ENCODE peak calls at places on chromosomes 16 and 17, in five cellular contexts. H is fibroblast of lung, U is PC-9, B is GM12878, Y is IMR-90. Q is an unnamed sample.

GRCh38 chr17:59825533-59826316 is 67.0 kb downstream of the TUBD1 start:
- DNase-seq in H (peak), U (no peak), Y (peak), B (no peak), Q (no peak)

GRCh38 chr16:2303923-2304322 is 36.0 kb upstream of the RNPS1 start:
- DNase-seq in Y (no peak), H (no peak), U (no peak), B (no peak), Q (no peak)

GRCh38 chr16:47574091-47575054 is 113.2 kb downstream of the PHKB start:
- DNase-seq in Y (peak), H (peak), B (peak), U (peak), Q (no peak)

GRCh38 chr17:64460955-64461354 is 12.0 kb downstream of the MILR1 start:
- DNase-seq in B (no peak), U (no peak), Y (no peak), H (peak), Q (no peak)

GRCh38 chr16:17526956-17527355 is 56.2 kb upstream of the XYLT1 start:
- DNase-seq in Y (no peak), U (no peak), B (no peak), H (no peak), Q (no peak)

GRCh38 chr16:30894540-30895368 is 877 bp upstream of the BCL7C start:
- DNase-seq in U (no peak), B (no peak), Y (no peak), H (peak), Q (no peak)

GRCh38 chr16:83409347-83409746 is 398.4 kb upstream of the HSBP1 start:
- DNase-seq in B (no peak), U (no peak), Y (no peak), H (no peak), Q (no peak)

GRCh38 chr17:74871329-74872076 is 1.3 kb downstream of the FDXR start:
- DNase-seq in B (no peak), U (no peak), Y (no peak), H (no peak), Q (no peak)

GRCh38 chr17:59371426-59372099 is 40.1 kb downstream of the YPEL2 start:
- DNase-seq in B (no peak), H (no peak), Y (no peak), U (peak), Q (peak)

GRCh38 chr16:19688396-19689024 is 29.5 kb downstream of the KNOP1 start:
- DNase-seq in U (no peak), H (no peak), B (no peak), Y (no peak), Q (no peak)

GRCh38 chr16:14509055-14509454 is 121.0 kb downstream of the PARN start:
- DNase-seq in Y (peak), H (no peak), B (no peak), U (peak), Q (no peak)

GRCh38 chr16:88569614-88569984 is 604 bp upstream of the ZC3H18 start:
- DNase-seq in U (no peak), Y (peak), B (no peak), H (no peak), Q (no peak)

GRCh38 chr17:31835984-31836383 is 23.1 kb downstream of the COPRS start:
- DNase-seq in Y (no peak), B (no peak), H (no peak), U (no peak), Q (no peak)

GRCh38 chr16:53100131-53100748 is 45.4 kb downstream of the CHD9 start:
- DNase-seq in H (no peak), Y (no peak), U (no peak), B (no peak), Q (no peak)

GRCh38 chr17:31250229-31250628 is 46.8 kb downstream of the OMG start:
- DNase-seq in B (peak), Y (no peak), U (no peak), H (no peak), Q (no peak)

GRCh38 chr16:3879887-3880564 is 487 bp downstream of the CREBBP start:
- DNase-seq in Y (peak), H (peak), B (no peak), U (no peak), Q (peak)

GRCh38 chr17:70829876-70830275 is 660.5 kb downstream of the KCNJ2 start:
- DNase-seq in H (no peak), Y (peak), B (no peak), U (no peak), Q (no peak)

GRCh38 chr16:77433146-77433545 is 1.7 kb downstream of the ADAMTS18 start:
- DNase-seq in U (no peak), Y (no peak), H (no peak), B (no peak), Q (no peak)

GRCh38 chr17:75428775-75429469 is 23.4 kb upstream of the GRB2 start:
- DNase-seq in B (no peak), H (peak), U (peak), Y (peak), Q (no peak)

GRCh38 chr17:55426851-55427586 is 5.4 kb upstream of the MMD start:
- DNase-seq in U (no peak), B (no peak), H (peak), Y (peak), Q (no peak)

GRCh38 chr16:85675528-85675927 is 13.2 kb downstream of the GINS2 start:
- DNase-seq in Y (peak), H (peak), U (no peak), B (no peak), Q (no peak)

GRCh38 chr16:84888450-84888849 is 68.7 kb downstream of the CRISPLD2 start:
- DNase-seq in H (no peak), Y (no peak), B (no peak), U (no peak), Q (no peak)

GRCh38 chr16:75380870-75381269 is 52.4 kb downstream of the CFDP1 start:
- DNase-seq in Y (peak), U (no peak), B (no peak), H (peak), Q (no peak)

GRCh38 chr17:35255316-35255715 is 12.4 kb downstream of the SLFN5 start:
- DNase-seq in H (no peak), Y (no peak), U (no peak), B (no peak), Q (no peak)

GRCh38 chr17:30021708-30022317 is 80.4 kb downstream of the EFCAB5 start:
- DNase-seq in B (no peak), Y (peak), U (no peak), H (peak), Q (peak)

GRCh38 chr17:56269998-56270397 is 116.7 kb downstream of the ANKFN1 start:
- DNase-seq in Y (no peak), B (no peak), H (no peak), U (no peak), Q (no peak)

GRCh38 chr17:78889525-78889924 is 13.5 kb downstream of the CEP295NL start:
- DNase-seq in Y (no peak), U (no peak), B (peak), H (no peak), Q (no peak)

GRCh38 chr16:49469930-49470451 is 96.4 kb downstream of the C16orf78 start:
- DNase-seq in B (no peak), U (no peak), Y (no peak), H (no peak), Q (no peak)

GRCh38 chr17:56676807-56677206 is 83.3 kb downstream of the NOG start:
- DNase-seq in H (no peak), Y (no peak), B (no peak), U (no peak), Q (no peak)

GRCh38 chr16:50856991-50857390 is 115.1 kb downstream of the CYLD start:
- DNase-seq in H (no peak), B (no peak), U (no peak), Y (no peak), Q (no peak)

GRCh38 chr16:73031155-73031866 is 16.6 kb downstream of the ZFHX3 start:
- DNase-seq in Y (no peak), B (no peak), H (no peak), U (no peak), Q (no peak)

GRCh38 chr16:84746875-84747274 is 47.1 kb downstream of the USP10 start:
- DNase-seq in B (no peak), U (no peak), H (no peak), Y (no peak), Q (no peak)

GRCh38 chr16:29738514-29738913 is 7.3 kb downstream of the C16orf54 start:
- DNase-seq in B (peak), Y (no peak), H (no peak), U (peak), Q (no peak)

GRCh38 chr16:66591018-66591417 is 11.8 kb downstream of the CMTM2 start:
- DNase-seq in B (no peak), U (no peak), Y (no peak), H (no peak), Q (no peak)

DNA sequence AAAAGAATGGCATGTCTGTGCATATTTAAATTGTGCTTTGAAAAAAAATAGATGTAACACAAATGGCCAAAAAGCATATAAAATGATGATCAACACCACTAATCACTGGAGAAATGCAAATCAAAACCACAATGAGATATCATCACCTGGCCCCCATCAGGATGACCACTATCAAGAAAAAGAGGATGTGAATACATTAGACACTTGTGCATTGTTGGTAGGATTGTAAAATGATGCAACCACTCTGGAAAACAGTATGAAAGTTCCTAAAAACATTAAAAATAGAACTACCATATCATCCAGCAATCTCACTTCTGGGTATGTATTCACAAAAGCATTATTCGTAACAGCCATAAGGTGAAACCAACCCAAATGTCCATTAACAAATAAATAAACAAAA is 91.5 kb downstream of the SPAG9 start:
- DNase-seq in Y (no peak), U (no peak), B (no peak), H (no peak), Q (no peak)
- H3K27ac ChIP-seq in Y (no peak), U (no peak), B (peak), H (peak), Q (peak)

DNA sequence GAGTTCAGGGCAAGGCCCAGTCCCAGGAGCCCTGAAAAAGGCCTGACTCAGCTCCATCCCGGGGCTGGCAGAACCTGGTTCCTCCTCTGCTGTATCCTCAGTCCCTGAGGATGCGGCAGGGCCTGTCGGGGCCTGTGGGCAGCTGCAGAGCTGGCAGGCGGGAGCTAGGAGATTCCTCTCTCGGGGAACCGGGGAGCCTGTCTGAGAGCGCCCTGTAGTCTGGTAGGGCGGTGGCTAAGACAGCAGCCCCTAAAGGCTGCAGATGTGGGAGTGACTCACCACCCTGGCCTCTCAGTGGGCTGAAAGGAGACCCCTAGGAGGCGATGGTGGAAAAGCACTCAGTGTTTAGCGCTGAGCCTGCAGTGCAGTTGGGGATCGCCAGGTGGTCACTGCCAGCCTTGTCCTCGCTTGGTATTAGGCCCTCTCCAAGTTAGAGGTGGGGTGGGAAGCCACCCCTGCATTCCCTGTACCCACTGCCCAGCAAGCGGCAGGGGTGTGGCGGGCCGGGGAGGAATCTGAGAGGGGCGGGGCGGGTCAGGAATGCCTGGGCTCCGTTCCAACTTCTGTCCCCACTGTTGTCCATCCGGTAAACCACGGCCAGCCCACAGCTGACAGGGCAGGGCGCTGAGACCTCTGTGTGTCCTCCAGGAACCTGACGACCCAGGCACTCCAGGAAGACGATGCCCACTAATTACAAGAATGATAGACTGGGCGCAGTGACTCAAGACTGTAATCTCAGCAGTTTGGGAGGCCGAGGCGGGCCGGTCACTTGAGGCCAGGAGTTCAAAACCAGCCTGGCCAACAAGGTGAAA is 29.5 kb upstream of the CDH1 start:
- DNase-seq in Y (no peak), U (peak), B (no peak), H (peak), Q (peak)
- H3K27ac ChIP-seq in Y (no peak), U (peak), B (no peak), H (no peak), Q (peak)

DNA sequence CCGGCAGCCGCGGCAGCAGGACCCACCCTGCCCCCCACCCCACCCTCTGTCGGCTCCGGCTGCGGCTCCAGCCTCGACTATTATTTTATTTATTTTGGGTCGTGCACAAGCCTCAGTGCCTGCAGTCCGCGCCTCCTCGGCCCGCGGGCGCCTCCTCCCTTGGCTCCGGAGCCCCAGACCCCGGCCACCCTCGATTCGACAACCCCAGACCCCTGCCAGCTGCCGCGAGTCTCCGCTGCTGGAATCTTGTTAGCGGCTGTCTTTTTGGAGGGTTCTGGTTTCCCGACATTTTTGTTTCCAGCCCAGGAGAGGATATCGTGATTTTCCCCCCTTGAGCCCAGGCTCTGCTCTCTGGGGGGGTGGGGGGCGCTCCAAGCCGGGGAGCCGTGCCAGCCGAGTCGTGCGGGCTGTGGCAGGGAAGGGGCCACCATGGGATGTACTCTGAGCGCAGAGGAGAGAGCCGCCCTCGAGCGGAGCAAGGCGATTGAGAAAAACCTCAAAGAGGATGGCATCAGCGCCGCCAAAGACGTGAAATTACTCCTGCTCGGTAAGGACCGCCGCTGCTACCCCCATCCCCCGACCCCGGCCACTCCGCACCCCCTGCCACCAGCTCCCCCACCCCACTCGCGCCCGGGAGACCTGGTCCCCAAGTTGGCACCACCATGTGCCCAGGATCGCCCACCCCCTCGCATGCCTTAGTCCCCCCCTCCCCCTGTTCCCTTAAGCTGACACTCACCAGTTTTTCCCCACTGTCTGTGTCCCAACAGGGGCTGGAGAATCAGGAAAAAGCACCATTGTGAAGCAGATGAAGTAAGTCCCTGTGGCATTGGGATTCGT is 736 bp downstream of the GNAO1 start:
- DNase-seq in Y (no peak), U (no peak), B (no peak), H (no peak), Q (no peak)
- H3K27ac ChIP-seq in Y (no peak), U (no peak), B (no peak), H (no peak), Q (no peak)

GRCh38 chr16:78524066-78524595 is 424.7 kb downstream of the WWOX start:
- DNase-seq in H (no peak), U (no peak), Y (no peak), B (no peak), Q (no peak)
- H3K27ac ChIP-seq in H (no peak), U (no peak), Y (no peak), B (no peak), Q (no peak)

DNA sequence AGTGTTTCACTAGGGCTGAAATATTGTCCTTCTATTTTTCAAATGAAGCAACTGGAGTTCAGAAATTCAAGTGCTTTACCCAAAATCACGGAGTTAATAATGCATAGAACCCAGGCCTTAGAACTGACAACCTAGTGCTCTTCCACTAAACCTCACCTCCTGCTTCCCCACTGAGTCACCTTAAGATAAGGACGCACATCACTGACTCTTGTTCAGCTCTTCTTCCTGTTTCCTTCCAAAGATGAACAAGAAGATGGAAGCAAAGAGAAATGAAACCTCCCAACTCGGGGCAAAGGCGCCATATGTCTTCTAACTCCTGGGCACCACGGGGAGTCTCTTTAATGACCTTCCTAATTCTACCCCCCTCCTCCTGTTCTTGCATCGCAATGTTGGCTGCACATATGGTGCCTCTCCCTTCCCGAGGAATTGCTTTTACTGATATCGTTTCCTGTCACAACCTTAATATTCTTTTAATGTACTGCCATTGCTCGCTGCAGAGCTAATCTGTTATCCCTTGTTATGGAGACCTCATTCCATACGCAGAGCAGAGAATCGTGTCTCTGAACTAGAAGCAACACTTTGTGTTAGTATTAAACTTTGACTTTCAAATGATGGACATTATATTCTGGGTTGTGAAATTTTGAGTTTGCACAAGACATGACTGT is 591.4 kb downstream of the TMEM114 start:
- DNase-seq in U (no peak), B (no peak), Y (no peak), H (no peak), Q (no peak)
- H3K27ac ChIP-seq in U (no peak), B (no peak), Y (no peak), H (no peak), Q (no peak)

DNA sequence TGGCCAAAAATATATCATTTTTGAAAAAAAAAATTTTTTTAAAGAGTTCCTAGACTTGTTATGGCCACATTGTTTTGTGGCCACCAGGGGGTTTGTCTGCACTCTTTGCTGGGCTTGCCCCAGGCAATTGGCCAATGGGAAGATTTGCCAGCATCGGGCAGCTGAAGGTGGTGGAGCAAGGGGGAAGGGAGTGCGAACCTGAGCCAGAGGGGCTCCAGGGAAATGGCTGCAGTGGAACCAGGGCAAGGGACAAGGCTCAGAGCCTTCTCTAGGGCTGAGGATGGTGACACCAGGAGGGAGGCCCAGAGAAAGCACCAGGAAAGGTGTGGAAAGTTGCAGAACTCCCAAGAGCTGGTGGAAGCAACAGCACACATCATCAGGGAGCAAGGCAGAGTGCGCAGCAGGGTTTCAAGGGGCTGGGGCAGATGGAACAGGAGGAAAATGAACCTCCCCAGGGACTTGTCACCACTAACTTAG is 15.5 kb upstream of the CMIP start:
- DNase-seq in H (peak), Y (peak), U (peak), B (no peak), Q (peak)
- H3K27ac ChIP-seq in H (no peak), Y (no peak), U (no peak), B (no peak), Q (no peak)

DNA sequence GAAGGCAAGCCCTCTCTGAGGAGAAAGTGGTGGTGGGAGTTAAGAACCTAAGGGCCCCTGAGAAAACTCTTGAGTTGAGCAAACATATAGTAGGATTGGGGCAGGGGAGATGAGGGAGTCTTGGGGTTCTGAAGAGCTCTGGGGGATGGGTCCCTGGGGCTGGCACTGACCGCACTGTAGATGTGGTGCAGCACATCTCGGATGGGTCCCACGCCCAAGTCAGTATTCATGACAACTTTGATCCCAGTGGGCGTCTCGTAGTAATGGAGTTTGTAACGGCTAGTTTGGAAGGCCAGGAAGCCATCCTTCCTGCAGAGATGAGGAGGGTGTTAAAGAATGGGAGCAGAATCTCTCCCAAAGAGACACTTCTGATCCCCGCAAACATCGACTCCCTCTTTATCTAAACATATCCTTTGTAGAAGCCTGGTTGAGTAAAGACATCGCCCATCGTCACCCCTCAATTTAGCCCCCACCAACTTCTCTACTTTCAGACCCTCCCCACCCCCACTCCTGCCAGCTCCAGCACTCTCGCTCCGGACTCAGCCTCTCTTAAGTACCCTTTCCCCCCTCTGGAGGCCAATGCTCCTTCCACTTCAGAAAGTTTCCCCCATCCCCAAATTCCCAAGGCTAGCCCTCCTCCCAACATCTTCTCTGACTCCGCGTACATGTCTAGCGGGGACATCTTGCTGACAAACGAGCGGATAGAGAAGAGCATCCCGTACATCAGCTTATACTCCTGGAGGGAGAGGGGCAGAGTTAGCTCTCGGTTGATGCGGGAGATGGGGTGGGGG is 710 bp downstream of the TRAPPC1 start:
- DNase-seq in U (no peak), Y (no peak), H (no peak), B (no peak), Q (peak)
- H3K27ac ChIP-seq in U (no peak), Y (peak), H (peak), B (peak), Q (no peak)

GRCh38 chr17:83082435-83082834 is 3.0 kb downstream of the METRNL start:
- DNase-seq in U (no peak), H (no peak), Y (no peak), B (no peak), Q (no peak)
- H3K27ac ChIP-seq in U (peak), H (peak), Y (peak), B (no peak), Q (peak)

Q was measured in thyroid gland.